ENCODE peak calls at places on chromosomes 1 and 21, in ten cellular contexts. S, L, Q, F, V, D, J, R, O and H are unnamed samples.

GRCh38 chr1:32651461-32652073 is 559 bp downstream of the RBBP4 start:
- DNase-seq in S (peak; percentile 8), L (peak; percentile 0), Q (no peak), F (no peak), V (peak; percentile 69), D (no peak), J (no peak), R (no peak), O (peak; percentile 66), H (no peak)

GRCh38 chr1:243315455-243315854 is 59.6 kb downstream of the SDCCAG8 start:
- DNase-seq in S (no peak), L (no peak), Q (no peak), F (no peak), V (no peak), D (no peak), J (no peak), R (no peak), O (no peak), H (no peak)

GRCh38 chr1:6700853-6701436 is 671 bp downstream of the DNAJC11 start:
- DNase-seq in S (no peak), L (no peak), Q (no peak), F (no peak), V (peak; percentile 24), D (no peak), J (no peak), R (no peak), O (peak; percentile 23), H (no peak)

GRCh38 chr1:94061513-94062443 is 59.2 kb downstream of the ABCA4 start:
- DNase-seq in S (peak; percentile 67), L (no peak), Q (peak; percentile 71), F (peak; percentile 86), V (peak; percentile 44), D (peak; percentile 85), J (peak; percentile 89), R (peak; percentile 92), O (peak; percentile 74), H (no peak)

GRCh38 chr1:154616659-154617345 is 8.8 kb upstream of the ADAR start:
- DNase-seq in S (no peak), L (no peak), Q (no peak), F (peak; percentile 72), V (no peak), D (no peak), J (peak; percentile 42), R (no peak), O (no peak), H (no peak)

GRCh38 chr1:20119351-20119750 is at the start of gene PLA2G2D:
- DNase-seq in S (no peak), L (no peak), Q (no peak), F (no peak), V (peak; percentile 63), D (no peak), J (no peak), R (no peak), O (no peak), H (no peak)

GRCh38 chr1:205263580-205264190 is 35.9 kb downstream of the TMCC2 start:
- DNase-seq in S (no peak), L (no peak), Q (no peak), F (peak; percentile 51), V (no peak), D (no peak), J (peak; percentile 41), R (no peak), O (no peak), H (no peak)

GRCh38 chr1:36625959-36626337 is 143.2 kb upstream of the CSF3R start:
- DNase-seq in S (no peak), L (no peak), Q (no peak), F (no peak), V (no peak), D (no peak), J (no peak), R (no peak), O (no peak), H (no peak)

GRCh38 chr1:184326278-184326677 is 60.6 kb upstream of the C1orf21 start:
- DNase-seq in S (no peak), L (no peak), Q (no peak), F (no peak), V (no peak), D (no peak), J (no peak), R (no peak), O (no peak), H (no peak)

GRCh38 chr1:230797376-230798186 is 50.4 kb downstream of the CAPN9 start:
- DNase-seq in S (peak; percentile 41), L (no peak), Q (peak; percentile 76), F (peak; percentile 61), V (peak; percentile 5), D (peak; percentile 78), J (peak; percentile 87), R (peak; percentile 85), O (no peak), H (no peak)

GRCh38 chr1:10897981-10898728 is 101.7 kb upstream of the CASZ1 start:
- DNase-seq in S (no peak), L (no peak), Q (no peak), F (no peak), V (no peak), D (no peak), J (peak; percentile 30), R (peak; percentile 65), O (no peak), H (no peak)

GRCh38 chr1:205537386-205538018 is 33.0 kb downstream of the CDK18 start:
- DNase-seq in S (no peak), L (peak; percentile 31), Q (peak; percentile 5), F (no peak), V (no peak), D (no peak), J (peak; percentile 42), R (no peak), O (no peak), H (no peak)

GRCh38 chr1:90926971-90927370 is 94.9 kb downstream of the ZNF644 start:
- DNase-seq in S (no peak), L (no peak), Q (no peak), F (no peak), V (no peak), D (no peak), J (no peak), R (peak; percentile 56), O (no peak), H (no peak)

GRCh38 chr1:161427733-161428516 is 60.2 kb upstream of the CFAP126 start:
- DNase-seq in S (peak; percentile 63), L (no peak), Q (no peak), F (peak; percentile 59), V (no peak), D (no peak), J (peak; percentile 52), R (peak; percentile 83), O (peak; percentile 36), H (no peak)

GRCh38 chr1:172356620-172357019 is 63.9 kb upstream of the C1orf105 start:
- DNase-seq in S (peak; percentile 56), L (no peak), Q (no peak), F (peak; percentile 92), V (no peak), D (no peak), J (peak; percentile 85), R (no peak), O (no peak), H (no peak)
- TF ChIP-seq CTCF in S (no peak), L (peak; percentile 6), Q (no peak), F (no peak), V (no peak), D (no peak), J (peak; percentile 11), R (no peak), O (no peak), H (no peak)

DNA sequence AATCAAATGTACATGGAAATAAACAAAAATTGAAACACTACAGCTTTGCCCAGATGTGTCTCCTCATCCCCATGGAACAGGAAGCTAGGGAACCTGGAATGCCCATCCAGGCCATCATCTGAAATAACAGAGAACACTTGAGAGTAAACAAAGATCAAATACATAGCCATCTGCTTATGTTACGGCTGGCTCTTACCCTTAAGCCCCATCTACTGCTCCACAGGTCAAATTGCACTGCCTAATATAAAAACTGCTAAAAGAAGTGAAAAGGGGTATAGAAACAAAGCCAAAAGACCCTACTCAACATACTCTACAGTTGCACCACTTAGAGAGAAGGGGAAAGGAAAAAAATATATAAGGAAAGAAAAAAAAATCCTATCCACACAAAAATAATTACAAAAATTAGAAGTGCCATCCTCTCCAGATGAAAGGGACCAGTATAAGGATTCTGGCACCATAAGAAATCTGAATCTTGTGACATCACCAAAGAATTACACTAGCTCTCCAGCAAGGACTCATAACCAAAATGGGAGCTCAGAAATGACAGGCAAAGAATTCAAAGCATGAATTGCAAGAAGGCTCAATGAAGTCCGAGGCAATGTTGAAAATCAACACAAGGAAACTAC is 26.9 kb downstream of the OR6Y1 start:
- DNase-seq in S (no peak), L (no peak), Q (no peak), F (no peak), V (peak; percentile 45), D (no peak), J (peak; percentile 50), R (no peak), O (no peak), H (no peak)
- TF ChIP-seq CTCF in S (no peak), L (peak; percentile 77), Q (no peak), F (no peak), V (peak; percentile 76), D (no peak), J (peak; percentile 47), R (no peak), O (peak; percentile 40), H (peak; percentile 61)

DNA sequence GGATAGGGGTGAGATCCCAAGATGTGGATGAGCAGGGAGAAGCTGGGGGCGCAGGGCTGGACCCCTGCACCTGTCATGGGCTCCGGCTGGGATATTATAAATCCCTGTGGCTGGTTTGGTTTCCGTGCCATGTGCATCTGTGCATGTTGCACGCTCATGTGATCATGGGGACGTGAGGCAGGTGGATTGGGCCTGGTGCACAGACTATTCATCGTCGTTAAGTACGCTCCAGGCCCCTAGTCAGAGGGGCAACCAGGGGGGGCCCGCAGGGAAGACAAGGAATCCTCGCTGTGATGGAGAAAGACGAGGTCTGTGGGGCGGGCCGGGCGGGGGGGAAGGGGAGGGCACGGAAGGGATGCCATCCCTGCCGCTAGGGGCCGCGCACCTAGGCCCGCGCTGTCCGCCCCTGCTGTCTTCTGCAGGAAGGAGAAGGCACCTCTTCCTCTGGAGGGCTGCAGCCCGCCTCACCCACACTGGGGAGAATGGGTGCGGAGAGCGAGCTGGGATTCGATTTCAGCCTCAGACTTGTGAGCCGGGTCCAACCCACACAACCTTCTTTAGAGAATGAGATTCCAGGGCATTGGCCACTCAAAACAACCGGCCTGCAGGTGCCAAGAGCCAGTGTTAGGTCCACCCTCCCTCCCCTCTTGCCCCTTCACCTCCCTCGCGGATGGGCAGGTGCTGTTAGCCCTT is 766 bp upstream of the LRP8 start:
- DNase-seq in S (no peak), L (no peak), Q (no peak), F (no peak), V (peak; percentile 62), D (no peak), J (no peak), R (peak; percentile 86), O (peak; percentile 54), H (no peak)
- TF ChIP-seq CTCF in S (no peak), L (peak; percentile 24), Q (peak; percentile 40), F (peak; percentile 42), V (peak; percentile 35), D (no peak), J (no peak), R (peak; percentile 86), O (no peak), H (no peak)

GRCh38 chr21:44931137-44931500 is 8.7 kb upstream of the SLX9 start:
- DNase-seq in S (no peak), L (no peak), Q (no peak), F (no peak), V (peak; percentile 93), D (no peak), J (peak; percentile 72), R (no peak), O (no peak), H (no peak)
- TF ChIP-seq CTCF in S (no peak), L (no peak), Q (no peak), F (no peak), V (no peak), D (no peak), J (no peak), R (no peak), O (no peak), H (no peak)

GRCh38 chr1:40944326-40944725 is 35.2 kb upstream of the CTPS1 start:
- DNase-seq in S (no peak), L (peak; percentile 44), Q (no peak), F (peak; percentile 96), V (no peak), D (no peak), J (peak; percentile 96), R (no peak), O (no peak), H (no peak)
- TF ChIP-seq CTCF in S (no peak), L (peak; percentile 18), Q (no peak), F (peak; percentile 36), V (no peak), D (no peak), J (peak; percentile 33), R (no peak), O (no peak), H (no peak)